ENCODE peak calls at places on chromosomes 6 and 20, in six cellular contexts. F is fibroblast of the aortic adventitia, L is bronchial epithelial cell, M is thyroid gland, P is hepatocyte, W is AG04450. C is an unnamed sample.

GRCh38 chr6:136551103-136551502 is 881 bp upstream of the MAP7 start:
- DNase-seq in P (no peak), L (no peak), W (no peak), M (peak), F (no peak), C (no peak)

GRCh38 chr6:168300975-168301647 is 18.5 kb downstream of the DACT2 start:
- DNase-seq in W (no peak), L (no peak), M (no peak), P (no peak), F (no peak), C (no peak)

GRCh38 chr6:68635706-68636513 is 828 bp downstream of the ADGRB3 start:
- DNase-seq in F (peak), W (no peak), P (peak), L (no peak), M (peak), C (no peak)

GRCh38 chr6:152378154-152378553 is 259.0 kb downstream of the SYNE1 start:
- DNase-seq in F (no peak), L (peak), W (no peak), M (no peak), P (no peak), C (no peak)

GRCh38 chr6:157524735-157525134 is 143.7 kb downstream of the ZDHHC14 start:
- DNase-seq in W (no peak), F (no peak), P (no peak), M (no peak), L (no peak), C (no peak)

GRCh38 chr6:143689852-143690251 is 12.1 kb downstream of the PHACTR2 start:
- DNase-seq in M (no peak), L (no peak), W (no peak), F (no peak), P (no peak), C (no peak)

GRCh38 chr6:140174509-140174908 is 800.1 kb upstream of the CITED2 start:
- DNase-seq in M (no peak), W (peak), P (no peak), F (peak), L (peak), C (peak)

GRCh38 chr6:33607784-33608161 is 13.3 kb upstream of the ITPR3 start:
- DNase-seq in L (peak), F (no peak), M (no peak), P (no peak), W (no peak), C (no peak)

GRCh38 chr6:79538481-79538971 is 1.3 kb upstream of the LCA5 start:
- DNase-seq in M (no peak), W (no peak), F (peak), P (no peak), L (peak), C (no peak)

GRCh38 chr6:128278876-128279275 is 241.5 kb downstream of the PTPRK start:
- DNase-seq in W (no peak), P (no peak), M (no peak), F (no peak), L (no peak), C (no peak)

GRCh38 chr6:147205690-147206600 is 1.7 kb downstream of the STXBP5 start:
- DNase-seq in M (no peak), P (no peak), L (no peak), F (peak), W (no peak), C (no peak)

GRCh38 chr6:136586295-136586694 is 36.1 kb upstream of the MAP7 start:
- DNase-seq in W (peak), M (no peak), P (peak), L (peak), F (peak), C (no peak)

GRCh38 chr6:132790450-132790849 is 8.0 kb downstream of the SLC18B1 start:
- DNase-seq in L (no peak), W (no peak), P (no peak), M (no peak), F (no peak), C (no peak)

GRCh38 chr6:152630832-152631231 is 6.3 kb downstream of the SYNE1 start:
- DNase-seq in P (no peak), F (no peak), L (no peak), M (no peak), W (no peak), C (no peak)

GRCh38 chr6:31622678-31623077 is 2.2 kb downstream of the PRRC2A start:
- DNase-seq in L (peak), F (no peak), W (no peak), P (no peak), M (peak), C (no peak)

GRCh38 chr6:31621991-31622390 is 1.5 kb downstream of the PRRC2A start:
- DNase-seq in L (no peak), M (no peak), W (no peak), F (peak), P (no peak), C (no peak)

GRCh38 chr6:31619805-31620585 is 520 bp upstream of the PRRC2A start:
- DNase-seq in P (peak), M (peak), F (peak), W (peak), L (peak), C (peak)

GRCh38 chr6:31621320-31621939 is 915 bp downstream of the PRRC2A start:
- DNase-seq in W (no peak), M (no peak), L (no peak), P (no peak), F (no peak), C (no peak)

GRCh38 chr6:31620586-31621319 is at the start of gene PRRC2A:
- DNase-seq in M (no peak), P (peak), F (peak), W (peak), L (no peak), C (no peak)
- TF ChIP-seq CTCF in M (no peak), P (no peak), F (no peak), W (no peak), L (no peak), C (no peak)

DNA sequence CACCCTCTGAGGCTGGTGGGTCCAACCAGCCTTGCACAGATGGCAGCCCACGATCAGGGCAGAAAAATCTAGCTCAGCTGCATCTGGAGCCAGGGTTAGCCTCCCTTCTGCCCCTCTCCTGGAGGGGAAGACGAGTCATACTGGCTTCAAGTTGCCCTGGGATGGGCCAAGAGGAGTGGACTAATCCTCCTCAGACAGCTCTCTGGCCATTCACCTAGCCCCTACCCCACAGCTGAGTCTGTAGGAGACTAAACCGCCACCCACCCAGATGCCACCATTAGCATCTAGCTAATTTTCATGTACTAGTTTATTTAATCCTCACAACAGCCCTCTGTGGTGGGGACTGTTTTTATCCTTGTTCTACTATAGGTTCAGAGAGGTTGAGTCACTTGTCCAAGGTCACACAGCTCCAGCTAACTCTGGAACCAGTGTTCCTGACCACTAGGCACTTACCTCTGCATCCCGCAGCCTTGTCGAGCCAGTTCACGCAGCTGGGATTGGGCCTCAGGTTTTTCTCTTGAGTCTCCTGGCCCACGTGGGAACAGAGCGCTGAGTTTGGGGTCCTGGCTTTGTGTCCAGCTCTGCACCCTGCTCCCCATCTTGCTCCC is 48.5 kb upstream of the CCDC167 start:
- DNase-seq in W (no peak), P (no peak), L (no peak), M (no peak), F (no peak), C (no peak)
- TF ChIP-seq CTCF in W (no peak), P (no peak), L (no peak), M (no peak), F (no peak), C (no peak)

GRCh38 chr20:62322428-62323073 is 19.8 kb downstream of the ADRM1 start:
- DNase-seq in L (no peak), F (no peak), M (no peak), W (no peak), P (no peak), C (no peak)

GRCh38 chr20:62323146-62323979 is 20.6 kb downstream of the ADRM1 start:
- DNase-seq in L (no peak), M (no peak), W (no peak), P (no peak), F (no peak), C (no peak)

GRCh38 chr20:62320581-62321354 is 18.0 kb downstream of the ADRM1 start:
- DNase-seq in W (no peak), P (peak), F (no peak), M (no peak), L (no peak), C (no peak)

GRCh38 chr20:62321521-62321948 is 18.7 kb downstream of the ADRM1 start:
- DNase-seq in L (peak), W (no peak), F (no peak), M (no peak), P (peak), C (no peak)

GRCh38 chr20:62321978-62322377 is 19.2 kb downstream of the ADRM1 start:
- DNase-seq in L (no peak), M (no peak), W (no peak), F (no peak), P (no peak), C (no peak)
- TF ChIP-seq CTCF in L (no peak), M (no peak), W (no peak), F (no peak), P (no peak), C (no peak)

GRCh38 chr20:58175425-58175824 is 53.0 kb downstream of the ANKRD60 start:
- DNase-seq in L (no peak), M (no peak), P (no peak), W (no peak), F (no peak), C (no peak)
- TF ChIP-seq CTCF in L (no peak), M (no peak), P (no peak), W (no peak), F (no peak), C (no peak)